ENCODE peak calls at places on chromosomes 13 and 19, in six cellular contexts. T is heart right ventricle; C is heart left ventricle; W is CD8-positive, alpha-beta T cell; Q is body of pancreas; X is HCT116. H is an unnamed sample.

GRCh38 chr19:31733591-31733990 is 384.4 kb upstream of the TSHZ3 start:
- DNase-seq in T (no peak), C (no peak), W (no peak), Q (no peak), X (no peak), H (no peak)

GRCh38 chr19:48509467-48510194 is 2.0 kb downstream of the LMTK3 start:
- DNase-seq in T (no peak), C (no peak), W (no peak), Q (no peak), X (no peak), H (no peak)

GRCh38 chr13:20340136-20340758 is 108.1 kb upstream of the GJB6 start:
- DNase-seq in T (no peak), C (no peak), W (no peak), Q (no peak), X (no peak), H (no peak)

GRCh38 chr13:52921194-52921593 is 72.8 kb upstream of the PCDH8 start:
- DNase-seq in T (no peak), C (no peak), W (no peak), Q (no peak), X (no peak), H (no peak)

GRCh38 chr19:3471954-3472655 is 8.2 kb downstream of the SMIM24 start:
- DNase-seq in T (peak; percentile 58), C (peak; percentile 48), W (peak; percentile 57), Q (no peak), X (no peak), H (no peak)

GRCh38 chr19:49689133-49690072 is at the start of gene ADM5:
- DNase-seq in T (peak; percentile 54), C (peak; percentile 58), W (peak; percentile 53), Q (peak; percentile 86), X (no peak), H (no peak)

GRCh38 chr13:50081106-50081898 is 66.1 kb downstream of the KCNRG start:
- DNase-seq in T (peak; percentile 56), C (peak; percentile 56), W (peak; percentile 32), Q (peak; percentile 60), X (no peak), H (peak; percentile 72)

GRCh38 chr13:103351035-103351828 is 285.0 kb upstream of the SLC10A2 start:
- DNase-seq in T (peak; percentile 23), C (peak; percentile 23), W (no peak), Q (peak; percentile 10), X (no peak), H (peak; percentile 42)

GRCh38 chr19:21256722-21257121 is 72.5 kb downstream of the ZNF708 start:
- DNase-seq in T (no peak), C (no peak), W (no peak), Q (peak; percentile 22), X (peak; percentile 23), H (peak; percentile 10)

GRCh38 chr19:10812196-10812595 is 23.8 kb downstream of the TMED1 start:
- DNase-seq in T (no peak), C (no peak), W (no peak), Q (no peak), X (no peak), H (no peak)

GRCh38 chr13:48222358-48223015 is 10.5 kb upstream of the ITM2B start:
- DNase-seq in T (peak; percentile 33), C (peak; percentile 30), W (no peak), Q (no peak), X (no peak), H (no peak)

GRCh38 chr13:28494861-28495585 is at the start of gene FLT1:
- DNase-seq in T (peak; percentile 79), C (peak; percentile 78), W (peak; percentile 54), Q (peak; percentile 19), X (no peak), H (no peak)

GRCh38 chr13:30138511-30138910 is 168.8 kb downstream of the KATNAL1 start:
- DNase-seq in T (no peak), C (no peak), W (no peak), Q (no peak), X (no peak), H (no peak)

GRCh38 chr13:110790371-110790770 is 76.9 kb downstream of the ING1 start:
- DNase-seq in T (no peak), C (no peak), W (no peak), Q (no peak), X (no peak), H (no peak)

GRCh38 chr13:74715718-74716117 is 581.5 kb upstream of the KLF12 start:
- DNase-seq in T (no peak), C (no peak), W (no peak), Q (no peak), X (no peak), H (no peak)

GRCh38 chr19:4575978-4576933 is 16.8 kb upstream of the SEMA6B start:
- DNase-seq in T (peak; percentile 80), C (peak; percentile 75), W (peak; percentile 72), Q (peak; percentile 72), X (no peak), H (peak; percentile 78)

GRCh38 chr19:37855098-37855497 is 51.3 kb downstream of the WDR87 start:
- DNase-seq in T (peak; percentile 61), C (peak; percentile 54), W (no peak), Q (peak; percentile 36), X (no peak), H (no peak)

GRCh38 chr13:104586010-104586746 is 1520.0 kb upstream of the SLC10A2 start:
- DNase-seq in T (no peak), C (no peak), W (no peak), Q (peak; percentile 67), X (peak; percentile 18), H (no peak)

GRCh38 chr13:110882972-110883371 is 31.9 kb downstream of the ANKRD10 start:
- DNase-seq in T (no peak), C (no peak), W (no peak), Q (no peak), X (no peak), H (no peak)

GRCh38 chr19:29715695-29716581 is 877 bp upstream of the C19orf12 start:
- DNase-seq in T (no peak), C (no peak), W (no peak), Q (peak; percentile 29), X (no peak), H (no peak)

GRCh38 chr19:5804516-5805464 is at the start of gene NRTN:
- DNase-seq in T (no peak), C (no peak), W (peak; percentile 53), Q (peak; percentile 74), X (no peak), H (peak; percentile 64)

DNA sequence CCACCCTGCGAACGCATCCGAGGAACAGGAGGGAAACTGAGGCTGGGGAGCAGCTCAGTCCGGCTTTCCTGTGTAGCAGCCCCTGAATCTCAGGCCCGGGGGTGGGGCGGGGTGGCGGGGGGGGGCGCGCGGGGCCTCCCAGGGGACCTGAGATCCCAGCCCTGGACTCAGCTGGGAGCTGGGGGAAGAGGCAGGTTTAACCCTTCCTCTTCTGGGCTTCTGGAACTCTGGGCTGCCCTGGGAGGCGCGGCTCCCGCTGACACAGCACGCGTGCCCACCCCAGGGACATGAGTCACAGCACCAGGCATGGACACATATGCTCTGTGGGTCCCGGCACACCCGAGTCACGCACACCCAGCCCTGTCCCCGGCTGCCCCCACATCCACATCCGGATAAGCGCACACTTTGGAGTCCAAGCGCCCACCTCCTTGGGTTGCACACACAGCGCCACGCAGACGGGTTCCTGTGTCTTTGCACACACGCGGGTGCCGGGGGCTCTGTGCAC is 3.5 kb upstream of the CIRBP start:
- DNase-seq in T (peak; percentile 73), C (peak; percentile 80), W (peak; percentile 58), Q (peak; percentile 51), X (no peak), H (peak; percentile 59)
- H3K4me1 ChIP-seq in T (peaks cover 57% of the 10 kb centered on the region), C (peaks cover 72% of the 10 kb centered on the region), W (peaks cover 63% of the 10 kb centered on the region), Q (peaks cover 80% of the 10 kb centered on the region), X (peaks cover 90% of the 10 kb centered on the region), H (peaks cover 58% of the 10 kb centered on the region)

DNA sequence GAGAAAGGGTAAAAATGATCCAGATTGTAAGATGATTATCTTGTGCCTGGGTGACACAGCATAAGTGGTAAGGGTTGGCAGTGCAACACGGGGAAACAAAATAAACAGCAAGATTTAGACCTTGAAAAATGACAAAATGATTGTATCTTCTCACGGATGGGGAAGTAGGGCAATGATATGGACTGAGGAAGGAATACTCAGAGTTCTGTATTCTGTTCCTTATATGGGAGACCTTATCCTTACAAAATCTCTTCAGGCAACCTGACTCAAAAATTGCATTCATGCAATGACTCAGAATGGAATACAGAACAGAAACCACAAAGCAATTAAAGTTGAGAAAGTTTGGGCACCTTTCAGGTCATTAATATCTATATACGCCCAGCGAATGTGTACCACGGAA is 149.0 kb downstream of the HS6ST3 start:
- DNase-seq in T (no peak), C (no peak), W (no peak), Q (no peak), X (no peak), H (no peak)
- H3K4me1 ChIP-seq in T (no peaks in the 10 kb centered on the region), C (no peaks in the 10 kb centered on the region), W (no peaks in the 10 kb centered on the region), Q (no peaks in the 10 kb centered on the region), X (no peaks in the 10 kb centered on the region), H (no peaks in the 10 kb centered on the region)

GRCh38 chr19:1275260-1275975 is at the start of gene FAM174C:
- DNase-seq in T (peak; percentile 95), C (peak; percentile 97), W (peak; percentile 94), Q (peak; percentile 95), X (peak; percentile 93), H (peak; percentile 96)

GRCh38 chr19:1275976-1276619 is 768 bp downstream of the FAM174C start:
- DNase-seq in T (no peak), C (peak; percentile 69), W (no peak), Q (peak; percentile 47), X (no peak), H (no peak)

GRCh38 chr19:1274081-1274851 is 1.1 kb upstream of the FAM174C start:
- DNase-seq in T (no peak), C (peak; percentile 54), W (no peak), Q (peak; percentile 45), X (no peak), H (no peak)

GRCh38 chr19:1273263-1274041 is 1.9 kb upstream of the FAM174C start:
- DNase-seq in T (peak; percentile 23), C (no peak), W (no peak), Q (peak; percentile 20), X (no peak), H (no peak)

GRCh38 chr19:1274852-1275259 is 474 bp upstream of the FAM174C start:
- DNase-seq in T (no peak), C (peak; percentile 51), W (no peak), Q (no peak), X (no peak), H (no peak)
- H3K4me1 ChIP-seq in T (peaks cover 61% of the 10 kb centered on the region), C (peaks cover 70% of the 10 kb centered on the region), W (peaks cover 66% of the 10 kb centered on the region), Q (peaks cover 66% of the 10 kb centered on the region), X (peaks cover 57% of the 10 kb centered on the region), H (peaks cover 27% of the 10 kb centered on the region)

GRCh38 chr13:26591672-26592071 is 34.2 kb downstream of the WASF3 start:
- DNase-seq in T (no peak), C (no peak), W (no peak), Q (no peak), X (no peak), H (no peak)
- H3K4me1 ChIP-seq in T (peaks cover 3% of the 10 kb centered on the region), C (no peaks in the 10 kb centered on the region), W (no peaks in the 10 kb centered on the region), Q (no peaks in the 10 kb centered on the region), X (no peaks in the 10 kb centered on the region), H (no peaks in the 10 kb centered on the region)

GRCh38 chr13:82751221-82751620 is 1131.1 kb downstream of the SLITRK1 start:
- DNase-seq in T (no peak), C (no peak), W (no peak), Q (no peak), X (no peak), H (no peak)
- H3K4me1 ChIP-seq in T (no peaks in the 10 kb centered on the region), C (no peaks in the 10 kb centered on the region), W (no peaks in the 10 kb centered on the region), Q (no peaks in the 10 kb centered on the region), X (no peaks in the 10 kb centered on the region), H (no peaks in the 10 kb centered on the region)

DNA sequence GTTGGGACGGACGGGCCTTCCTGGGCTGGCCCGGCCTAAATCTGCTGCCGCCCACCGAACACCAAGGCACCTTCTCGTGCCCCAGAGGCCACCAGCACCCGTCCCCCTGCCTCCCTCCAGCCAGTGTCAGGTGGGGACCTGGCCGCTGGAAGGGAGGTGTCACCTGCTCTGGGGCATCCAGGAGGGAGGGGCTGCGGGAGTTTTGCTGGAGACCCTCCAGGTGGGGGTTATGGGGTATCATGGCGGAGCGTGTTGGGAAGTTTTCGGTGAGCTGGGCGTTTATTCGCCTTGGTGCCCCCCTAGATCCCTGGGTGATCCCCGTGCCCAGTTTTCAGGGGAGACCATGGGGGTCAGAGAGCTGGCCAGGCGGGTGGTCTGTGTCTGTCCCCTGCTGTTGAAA is 9.7 kb downstream of the CSNK1G2 start:
- DNase-seq in T (no peak), C (no peak), W (no peak), Q (no peak), X (no peak), H (no peak)
- H3K4me1 ChIP-seq in T (no peaks in the 10 kb centered on the region), C (peaks cover 20% of the 10 kb centered on the region), W (peaks cover 3% of the 10 kb centered on the region), Q (no peaks in the 10 kb centered on the region), X (peaks cover 15% of the 10 kb centered on the region), H (no peaks in the 10 kb centered on the region)